ENCODE peak calls at places on chromosomes 1 and 21, in five cellular contexts. One of them, this sample, is unnamed.

GRCh38 chr1:43525995-43526394 is 4.7 kb upstream of the PTPRF start:
- DNase-seq in activated CD4-positive, alpha-beta T cell treated with anti-CD3 and anti-CD28 coated beads, Interleukin-2, amount 50 U/mL, for 24 hours: no peak
- DNase-seq in NCI-H2081: no peak
- DNase-seq in T-helper 17 cell: no peak
- DNase-seq in NCI-H1417 treated with DMSO at 0.1 percent for 48 hours: no peak
- DNase-seq in this sample: peak; percentile 63

GRCh38 chr1:54884135-54884586 is 2.8 kb downstream of the DHCR24 start:
- DNase-seq in NCI-H2081: no peak
- DNase-seq in NCI-H1417 treated with DMSO at 0.1 percent for 48 hours: no peak
- DNase-seq in activated CD4-positive, alpha-beta T cell treated with anti-CD3 and anti-CD28 coated beads, Interleukin-2, amount 50 U/mL, for 24 hours: no peak
- DNase-seq in T-helper 17 cell: no peak
- DNase-seq in this sample: peak; percentile 54

GRCh38 chr1:150511551-150511950 is 3.6 kb downstream of the ECM1 start:
- DNase-seq in NCI-H2081: peak; percentile 94
- DNase-seq in T-helper 17 cell: no peak
- DNase-seq in activated CD4-positive, alpha-beta T cell treated with anti-CD3 and anti-CD28 coated beads, Interleukin-2, amount 50 U/mL, for 24 hours: no peak
- DNase-seq in NCI-H1417 treated with DMSO at 0.1 percent for 48 hours: peak; percentile 44
- DNase-seq in this sample: no peak

GRCh38 chr1:22488319-22488718 is 36.7 kb downstream of the ZBTB40 start:
- DNase-seq in NCI-H1417 treated with DMSO at 0.1 percent for 48 hours: no peak
- DNase-seq in T-helper 17 cell: no peak
- DNase-seq in NCI-H2081: no peak
- DNase-seq in activated CD4-positive, alpha-beta T cell treated with anti-CD3 and anti-CD28 coated beads, Interleukin-2, amount 50 U/mL, for 24 hours: no peak
- DNase-seq in this sample: no peak

GRCh38 chr21:39159342-39160063 is 23.7 kb downstream of the PSMG1 start:
- DNase-seq in T-helper 17 cell: no peak
- DNase-seq in NCI-H2081: no peak
- DNase-seq in activated CD4-positive, alpha-beta T cell treated with anti-CD3 and anti-CD28 coated beads, Interleukin-2, amount 50 U/mL, for 24 hours: no peak
- DNase-seq in NCI-H1417 treated with DMSO at 0.1 percent for 48 hours: no peak
- DNase-seq in this sample: no peak

GRCh38 chr1:9181176-9181906 is 52.4 kb upstream of the GPR157 start:
- DNase-seq in NCI-H2081: peak; percentile 69
- DNase-seq in activated CD4-positive, alpha-beta T cell treated with anti-CD3 and anti-CD28 coated beads, Interleukin-2, amount 50 U/mL, for 24 hours: peak; percentile 57
- DNase-seq in T-helper 17 cell: peak; percentile 73
- DNase-seq in NCI-H1417 treated with DMSO at 0.1 percent for 48 hours: no peak
- DNase-seq in this sample: no peak

GRCh38 chr1:14681182-14681581 is 82.7 kb downstream of the KAZN start:
- DNase-seq in activated CD4-positive, alpha-beta T cell treated with anti-CD3 and anti-CD28 coated beads, Interleukin-2, amount 50 U/mL, for 24 hours: no peak
- DNase-seq in T-helper 17 cell: no peak
- DNase-seq in NCI-H2081: no peak
- DNase-seq in NCI-H1417 treated with DMSO at 0.1 percent for 48 hours: no peak
- DNase-seq in this sample: peak; percentile 10

GRCh38 chr1:17075470-17076255 is 21.8 kb upstream of the SDHB start:
- DNase-seq in activated CD4-positive, alpha-beta T cell treated with anti-CD3 and anti-CD28 coated beads, Interleukin-2, amount 50 U/mL, for 24 hours: no peak
- DNase-seq in NCI-H1417 treated with DMSO at 0.1 percent for 48 hours: no peak
- DNase-seq in NCI-H2081: no peak
- DNase-seq in T-helper 17 cell: no peak
- DNase-seq in this sample: no peak

GRCh38 chr1:54851928-54852524 is 35.0 kb downstream of the DHCR24 start:
- DNase-seq in NCI-H2081: no peak
- DNase-seq in NCI-H1417 treated with DMSO at 0.1 percent for 48 hours: no peak
- DNase-seq in T-helper 17 cell: no peak
- DNase-seq in activated CD4-positive, alpha-beta T cell treated with anti-CD3 and anti-CD28 coated beads, Interleukin-2, amount 50 U/mL, for 24 hours: no peak
- DNase-seq in this sample: no peak

GRCh38 chr1:31694910-31695300 is 8.9 kb downstream of the COL16A1 start:
- DNase-seq in activated CD4-positive, alpha-beta T cell treated with anti-CD3 and anti-CD28 coated beads, Interleukin-2, amount 50 U/mL, for 24 hours: no peak
- DNase-seq in T-helper 17 cell: no peak
- DNase-seq in NCI-H2081: no peak
- DNase-seq in NCI-H1417 treated with DMSO at 0.1 percent for 48 hours: no peak
- DNase-seq in this sample: no peak

GRCh38 chr1:99603699-99604595 is 42.0 kb upstream of the PALMD start:
- DNase-seq in T-helper 17 cell: no peak
- DNase-seq in NCI-H2081: no peak
- DNase-seq in NCI-H1417 treated with DMSO at 0.1 percent for 48 hours: no peak
- DNase-seq in activated CD4-positive, alpha-beta T cell treated with anti-CD3 and anti-CD28 coated beads, Interleukin-2, amount 50 U/mL, for 24 hours: no peak
- DNase-seq in this sample: peak; percentile 67

GRCh38 chr1:86757272-86757984 is 53.1 kb downstream of the SH3GLB1 start:
- DNase-seq in activated CD4-positive, alpha-beta T cell treated with anti-CD3 and anti-CD28 coated beads, Interleukin-2, amount 50 U/mL, for 24 hours: no peak
- DNase-seq in NCI-H2081: no peak
- DNase-seq in NCI-H1417 treated with DMSO at 0.1 percent for 48 hours: no peak
- DNase-seq in T-helper 17 cell: no peak
- DNase-seq in this sample: peak; percentile 77

GRCh38 chr1:95236784-95237575 is 3.0 kb downstream of the RWDD3 start:
- DNase-seq in T-helper 17 cell: no peak
- DNase-seq in NCI-H2081: no peak
- DNase-seq in activated CD4-positive, alpha-beta T cell treated with anti-CD3 and anti-CD28 coated beads, Interleukin-2, amount 50 U/mL, for 24 hours: no peak
- DNase-seq in NCI-H1417 treated with DMSO at 0.1 percent for 48 hours: no peak
- DNase-seq in this sample: peak; percentile 61

GRCh38 chr1:35691080-35691479 is 27.6 kb downstream of the C1orf216 start:
- DNase-seq in NCI-H2081: peak; percentile 52
- DNase-seq in NCI-H1417 treated with DMSO at 0.1 percent for 48 hours: peak; percentile 48
- DNase-seq in activated CD4-positive, alpha-beta T cell treated with anti-CD3 and anti-CD28 coated beads, Interleukin-2, amount 50 U/mL, for 24 hours: no peak
- DNase-seq in T-helper 17 cell: no peak
- DNase-seq in this sample: no peak

GRCh38 chr1:182246783-182247182 is 144.8 kb downstream of the GLUL start:
- DNase-seq in NCI-H2081: no peak
- DNase-seq in activated CD4-positive, alpha-beta T cell treated with anti-CD3 and anti-CD28 coated beads, Interleukin-2, amount 50 U/mL, for 24 hours: no peak
- DNase-seq in NCI-H1417 treated with DMSO at 0.1 percent for 48 hours: no peak
- DNase-seq in T-helper 17 cell: no peak
- DNase-seq in this sample: no peak

GRCh38 chr1:198950036-198950435 is 311.2 kb downstream of the PTPRC start:
- DNase-seq in NCI-H2081: no peak
- DNase-seq in activated CD4-positive, alpha-beta T cell treated with anti-CD3 and anti-CD28 coated beads, Interleukin-2, amount 50 U/mL, for 24 hours: no peak
- DNase-seq in T-helper 17 cell: no peak
- DNase-seq in NCI-H1417 treated with DMSO at 0.1 percent for 48 hours: no peak
- DNase-seq in this sample: no peak

GRCh38 chr1:41314781-41315481 is 46.3 kb upstream of the FOXO6 start:
- DNase-seq in NCI-H2081: no peak
- DNase-seq in activated CD4-positive, alpha-beta T cell treated with anti-CD3 and anti-CD28 coated beads, Interleukin-2, amount 50 U/mL, for 24 hours: no peak
- DNase-seq in T-helper 17 cell: no peak
- DNase-seq in NCI-H1417 treated with DMSO at 0.1 percent for 48 hours: no peak
- DNase-seq in this sample: peak; percentile 66

GRCh38 chr1:55215194-55216021 is at the start of gene USP24:
- DNase-seq in NCI-H2081: peak; percentile 88
- DNase-seq in activated CD4-positive, alpha-beta T cell treated with anti-CD3 and anti-CD28 coated beads, Interleukin-2, amount 50 U/mL, for 24 hours: peak; percentile 70
- DNase-seq in NCI-H1417 treated with DMSO at 0.1 percent for 48 hours: no peak
- DNase-seq in T-helper 17 cell: peak; percentile 81
- DNase-seq in this sample: peak; percentile 53

GRCh38 chr1:88079036-88079435 is 605.0 kb upstream of the PKN2 start:
- DNase-seq in T-helper 17 cell: no peak
- DNase-seq in NCI-H2081: no peak
- DNase-seq in activated CD4-positive, alpha-beta T cell treated with anti-CD3 and anti-CD28 coated beads, Interleukin-2, amount 50 U/mL, for 24 hours: no peak
- DNase-seq in NCI-H1417 treated with DMSO at 0.1 percent for 48 hours: no peak
- DNase-seq in this sample: peak; percentile 10

GRCh38 chr21:32520885-32521735 is 64.2 kb downstream of the TCP10L start:
- DNase-seq in activated CD4-positive, alpha-beta T cell treated with anti-CD3 and anti-CD28 coated beads, Interleukin-2, amount 50 U/mL, for 24 hours: no peak
- DNase-seq in NCI-H2081: no peak
- DNase-seq in NCI-H1417 treated with DMSO at 0.1 percent for 48 hours: no peak
- DNase-seq in T-helper 17 cell: no peak
- DNase-seq in this sample: peak; percentile 97

This sample was measured in astrocyte.